ENCODE peak calls at places on chromosomes 5 and 9, in nine cellular contexts. F is IMR-90; Y is heart left ventricle; L is A549; H is GM23248; N is prostate gland; R is CD8-positive, alpha-beta T cell; Z is CD4-positive, alpha-beta memory T cell; B is stomach. E is an unnamed sample.

GRCh38 chr5:1208743-1209551 is 7.6 kb downstream of the SLC6A19 start:
- DNase-seq in Z (no peak), B (peak), N (no peak), H (peak), Y (no peak), F (no peak), L (peak), R (no peak), E (no peak)

GRCh38 chr9:117034862-117035261 is 347.8 kb downstream of the TRIM32 start:
- DNase-seq in L (no peak), N (no peak), Z (no peak), B (no peak), Y (no peak), R (no peak), F (peak), H (peak), E (no peak)

GRCh38 chr5:74570250-74570649 is 70.3 kb downstream of the ENC1 start:
- DNase-seq in H (no peak), Z (no peak), B (no peak), Y (no peak), N (no peak), F (no peak), R (no peak), L (no peak), E (no peak)

GRCh38 chr5:137594717-137595116 is 95.6 kb upstream of the SPOCK1 start:
- DNase-seq in F (peak), Z (no peak), Y (no peak), R (no peak), H (peak), B (no peak), N (no peak), L (no peak), E (no peak)

GRCh38 chr5:39164529-39165402 is 54.6 kb downstream of the FYB1 start:
- DNase-seq in R (no peak), Z (no peak), N (no peak), H (no peak), F (peak), L (no peak), B (no peak), Y (no peak), E (no peak)

GRCh38 chr5:144232285-144232684 is 61.6 kb downstream of the KCTD16 start:
- DNase-seq in R (no peak), N (no peak), H (no peak), B (no peak), Y (no peak), L (no peak), F (no peak), Z (no peak), E (no peak)

GRCh38 chr5:179612577-179613459 is 10.7 kb downstream of the HNRNPH1 start:
- DNase-seq in B (no peak), H (no peak), F (no peak), L (no peak), Z (no peak), N (no peak), Y (no peak), R (no peak), E (no peak)

GRCh38 chr5:139982157-139982974 is 60.7 kb downstream of the NRG2 start:
- DNase-seq in L (no peak), H (peak), F (peak), R (no peak), Y (peak), N (no peak), B (peak), Z (no peak), E (no peak)

GRCh38 chr5:159441441-159441840 is 111.2 kb upstream of the IL12B start:
- DNase-seq in Y (peak), L (peak), N (no peak), B (no peak), H (peak), F (no peak), R (no peak), Z (no peak), E (no peak)

GRCh38 chr5:145718956-145719355 is 116.2 kb downstream of the PRELID2 start:
- DNase-seq in Y (no peak), F (peak), R (no peak), N (no peak), Z (no peak), H (peak), L (peak), B (no peak), E (no peak)

GRCh38 chr5:65943771-65944170 is 17.4 kb downstream of the ERBIN start:
- DNase-seq in F (no peak), R (no peak), Y (no peak), H (no peak), Z (no peak), B (no peak), L (no peak), N (no peak), E (no peak)

GRCh38 chr5:115450741-115451140 is 93.8 kb downstream of the FEM1C start:
- DNase-seq in H (peak), R (no peak), Y (no peak), N (no peak), F (peak), B (no peak), Z (no peak), L (no peak), E (no peak)

GRCh38 chr5:179284751-179285191 is 60.5 kb downstream of the ADAMTS2 start:
- DNase-seq in Z (no peak), Y (no peak), B (no peak), F (peak), H (no peak), N (no peak), R (no peak), L (no peak), E (no peak)

DNA sequence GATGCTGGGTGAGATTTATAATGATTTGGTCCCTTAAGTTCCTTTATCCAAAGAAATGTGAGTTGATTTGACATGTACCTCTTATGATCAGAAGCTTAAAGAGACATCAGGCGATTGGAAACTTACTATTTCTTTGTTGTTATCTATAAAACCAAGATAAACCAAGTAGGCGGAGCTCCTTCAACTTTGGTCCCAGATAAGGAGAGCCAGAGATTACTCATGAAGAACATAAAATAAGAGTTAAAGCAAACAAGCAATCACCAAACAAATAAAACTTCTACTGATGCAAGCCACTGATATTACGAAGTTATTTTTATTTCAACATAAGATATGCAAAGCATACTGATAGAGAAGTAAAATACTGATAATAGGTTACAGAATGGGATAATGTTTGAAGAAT is 141.5 kb upstream of the CDH18 start:
- DNase-seq in F (no peak), B (no peak), H (no peak), R (no peak), Y (no peak), N (no peak), L (no peak), Z (no peak), E (no peak)
- H3K27ac ChIP-seq in F (no peak), B (no peak), H (no peak), R (no peak), Y (no peak), N (no peak), L (no peak), Z (no peak), E (no peak)

DNA sequence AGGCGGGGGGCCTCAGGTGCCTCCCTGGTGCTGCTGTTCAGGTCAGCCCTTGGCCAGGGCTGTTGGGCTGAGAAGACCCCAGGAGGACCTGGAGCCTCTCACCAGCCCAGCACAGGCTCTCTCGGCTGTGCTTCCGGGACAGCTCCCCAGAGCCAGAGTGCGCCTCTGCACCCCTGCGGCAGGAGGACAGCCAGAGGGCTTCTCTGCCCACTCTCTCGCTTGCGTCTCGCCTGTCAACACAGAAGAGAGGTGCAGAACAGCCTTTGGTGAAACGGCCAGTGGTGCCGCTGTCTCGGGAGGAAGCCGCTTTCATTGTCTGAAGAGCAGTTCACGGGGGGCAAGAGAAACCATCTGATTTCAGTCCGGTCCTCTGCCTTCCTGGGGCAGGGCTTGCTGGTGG is 3.8 kb upstream of the NACC2 start:
- DNase-seq in Y (no peak), F (no peak), L (no peak), Z (no peak), R (peak), N (no peak), B (no peak), H (peak), E (no peak)
- H3K4me3 ChIP-seq in Y (no peak), F (no peak), L (no peak), Z (no peak), R (no peak), N (no peak), B (no peak), H (no peak), E (no peak)

GRCh38 chr9:136858844-136859757 is 7.0 kb downstream of the MAMDC4 start:
- DNase-seq in Z (no peak), R (no peak), L (no peak), B (peak), Y (peak), N (peak), H (peak), F (peak), E (no peak)
- H3K27ac ChIP-seq in Z (no peak), R (no peak), L (peak), B (peak), Y (peak), N (peak), H (peak), F (peak), E (no peak)

GRCh38 chr5:128632264-128632663 is 94.2 kb upstream of the FBN2 start:
- DNase-seq in H (no peak), L (no peak), R (no peak), N (no peak), F (no peak), Z (no peak), Y (no peak), B (no peak), E (no peak)
- H3K4me3 ChIP-seq in H (no peak), L (no peak), R (no peak), N (no peak), F (no peak), Z (no peak), Y (no peak), B (no peak), E (no peak)

DNA sequence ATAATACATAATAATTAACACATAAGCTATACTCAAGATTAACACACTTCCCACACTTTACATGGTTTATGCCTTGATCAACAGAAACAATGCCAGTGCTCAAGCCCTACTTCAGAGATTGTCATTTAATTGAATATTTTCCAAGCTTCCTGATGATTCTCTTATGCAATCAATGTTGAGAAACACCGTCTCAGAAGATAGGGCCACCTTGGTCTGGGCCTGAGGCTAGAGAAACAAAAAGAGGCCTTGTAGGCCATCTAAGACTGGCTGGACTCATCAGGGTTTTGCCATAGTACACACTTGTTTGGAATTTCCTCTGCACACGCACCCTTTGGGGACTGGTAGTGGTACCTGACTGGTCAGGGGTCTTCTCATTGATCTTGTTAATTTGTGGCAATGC is 16.3 kb downstream of the C9orf152 start:
- DNase-seq in Y (no peak), L (no peak), N (no peak), F (no peak), H (no peak), Z (no peak), R (no peak), B (no peak), E (no peak)
- H3K27ac ChIP-seq in Y (no peak), L (peak), N (no peak), F (no peak), H (no peak), Z (no peak), R (no peak), B (no peak), E (no peak)

GRCh38 chr5:23012842-23013241 is 159.7 kb upstream of the CDH12 start:
- DNase-seq in Y (no peak), F (no peak), Z (no peak), L (no peak), H (no peak), B (no peak), N (no peak), R (no peak), E (no peak)
- H3K4me3 ChIP-seq in Y (peak), F (no peak), Z (no peak), L (peak), H (no peak), B (peak), N (no peak), R (peak), E (peak)

GRCh38 chr9:2838984-2839367 is 4.9 kb downstream of the PUM3 start:
- DNase-seq in R (no peak), Y (no peak), B (no peak), L (no peak), H (no peak), Z (no peak), N (no peak), F (no peak), E (no peak)
- H3K27ac ChIP-seq in R (no peak), Y (peak), B (no peak), L (peak), H (peak), Z (no peak), N (peak), F (no peak), E (no peak)

GRCh38 chr9:34650816-34651215 is 1.2 kb upstream of the IL11RA start:
- DNase-seq in Y (no peak), F (peak), R (no peak), N (no peak), Z (no peak), L (no peak), H (no peak), B (no peak), E (no peak)
- H3K4me3 ChIP-seq in Y (no peak), F (no peak), R (no peak), N (no peak), Z (no peak), L (no peak), H (peak), B (no peak), E (no peak)

GRCh38 chr9:128504485-128505413 is at the start of gene GLE1:
- DNase-seq in L (peak), Y (peak), R (peak), Z (peak), N (peak), H (peak), B (peak), F (peak), E (peak)

GRCh38 chr9:128503870-128504269 is 649 bp upstream of the GLE1 start:
- DNase-seq in B (no peak), R (no peak), Z (no peak), N (no peak), Y (peak), L (no peak), H (peak), F (no peak), E (no peak)

GRCh38 chr9:128499920-128500319 is 4.6 kb upstream of the GLE1 start:
- DNase-seq in Z (no peak), B (no peak), F (no peak), N (no peak), Y (no peak), R (no peak), H (no peak), L (no peak), E (no peak)

GRCh38 chr9:128505414-128505765 is 871 bp downstream of the GLE1 start:
- DNase-seq in H (peak), F (peak), Z (no peak), B (no peak), Y (no peak), L (peak), N (no peak), R (no peak), E (no peak)
- H3K27ac ChIP-seq in H (peak), F (no peak), Z (peak), B (peak), Y (peak), L (peak), N (no peak), R (peak), E (peak)